ENCODE peak calls at places on chromosome 11, in six cellular contexts. One of them, this sample, is unnamed.

GRCh38 chr11:125773516-125773915 is 5.1 kb downstream of the PATE2 start:
- DNase-seq in D341Med: no peak
- DNase-seq in choroid plexus epithelial cell: peak
- DNase-seq in RPMI8226: no peak
- DNase-seq in GM03348: no peak
- DNase-seq in EH: peak
- DNase-seq in this sample: peak

GRCh38 chr11:66981976-66982578 is 7.0 kb downstream of the C11orf86 start:
- DNase-seq in D341Med: peak
- DNase-seq in choroid plexus epithelial cell: peak
- DNase-seq in RPMI8226: peak
- DNase-seq in GM03348: peak
- DNase-seq in EH: peak
- DNase-seq in this sample: peak

GRCh38 chr11:128552783-128553661 is 34.3 kb downstream of the ETS1 start:
- DNase-seq in D341Med: no peak
- DNase-seq in choroid plexus epithelial cell: no peak
- DNase-seq in RPMI8226: peak
- DNase-seq in GM03348: no peak
- DNase-seq in EH: no peak
- DNase-seq in this sample: peak

GRCh38 chr11:45993438-45994064 is 71.1 kb downstream of the LARGE2 start:
- DNase-seq in D341Med: no peak
- DNase-seq in choroid plexus epithelial cell: peak
- DNase-seq in RPMI8226: no peak
- DNase-seq in GM03348: peak
- DNase-seq in EH: no peak
- DNase-seq in this sample: peak

GRCh38 chr11:82405392-82405791 is 328.3 kb downstream of the FAM181B start:
- DNase-seq in D341Med: peak
- DNase-seq in choroid plexus epithelial cell: no peak
- DNase-seq in RPMI8226: no peak
- DNase-seq in GM03348: no peak
- DNase-seq in EH: no peak
- DNase-seq in this sample: no peak

GRCh38 chr11:58086528-58086927 is 38.8 kb downstream of the OR9I1 start:
- DNase-seq in D341Med: no peak
- DNase-seq in choroid plexus epithelial cell: no peak
- DNase-seq in RPMI8226: no peak
- DNase-seq in GM03348: no peak
- DNase-seq in EH: no peak
- DNase-seq in this sample: no peak

GRCh38 chr11:117232911-117233409 is 489 bp downstream of the RNF214 start:
- DNase-seq in D341Med: peak
- DNase-seq in choroid plexus epithelial cell: no peak
- DNase-seq in RPMI8226: peak
- DNase-seq in GM03348: peak
- DNase-seq in EH: no peak
- DNase-seq in this sample: no peak

GRCh38 chr11:64638829-64639228 is 47.8 kb downstream of the SLC22A12 start:
- DNase-seq in D341Med: no peak
- DNase-seq in choroid plexus epithelial cell: no peak
- DNase-seq in RPMI8226: no peak
- DNase-seq in GM03348: no peak
- DNase-seq in EH: no peak
- DNase-seq in this sample: no peak

GRCh38 chr11:73239111-73239521 is 21.0 kb downstream of the P2RY2 start:
- DNase-seq in D341Med: no peak
- DNase-seq in choroid plexus epithelial cell: no peak
- DNase-seq in RPMI8226: no peak
- DNase-seq in GM03348: no peak
- DNase-seq in EH: no peak
- DNase-seq in this sample: no peak

GRCh38 chr11:102117472-102118113 is 7.3 kb downstream of the YAP1 start:
- DNase-seq in D341Med: no peak
- DNase-seq in choroid plexus epithelial cell: no peak
- DNase-seq in RPMI8226: no peak
- DNase-seq in GM03348: peak
- DNase-seq in EH: peak
- DNase-seq in this sample: peak

GRCh38 chr11:60563553-60564235 is 48.5 kb downstream of the MS4A13 start:
- DNase-seq in D341Med: peak
- DNase-seq in choroid plexus epithelial cell: peak
- DNase-seq in RPMI8226: no peak
- DNase-seq in GM03348: no peak
- DNase-seq in EH: no peak
- DNase-seq in this sample: peak

GRCh38 chr11:1290052-1291040 is 19.1 kb downstream of the TOLLIP start:
- DNase-seq in D341Med: no peak
- DNase-seq in choroid plexus epithelial cell: no peak
- DNase-seq in RPMI8226: no peak
- DNase-seq in GM03348: no peak
- DNase-seq in EH: no peak
- DNase-seq in this sample: no peak

GRCh38 chr11:48004456-48004855 is 24.1 kb downstream of the PTPRJ start:
- DNase-seq in D341Med: no peak
- DNase-seq in choroid plexus epithelial cell: no peak
- DNase-seq in RPMI8226: no peak
- DNase-seq in GM03348: no peak
- DNase-seq in EH: no peak
- DNase-seq in this sample: no peak

GRCh38 chr11:54558407-54558806 is 45.4 kb downstream of the OR4C46 start:
- DNase-seq in D341Med: no peak
- DNase-seq in choroid plexus epithelial cell: peak
- DNase-seq in RPMI8226: no peak
- DNase-seq in GM03348: no peak
- DNase-seq in EH: no peak
- DNase-seq in this sample: no peak

GRCh38 chr11:75563978-75564552 is 2.0 kb downstream of the SERPINH1 start:
- DNase-seq in D341Med: no peak
- DNase-seq in choroid plexus epithelial cell: peak
- DNase-seq in RPMI8226: no peak
- DNase-seq in GM03348: peak
- DNase-seq in EH: peak
- DNase-seq in this sample: peak

GRCh38 chr11:83569134-83569805 is 283.1 kb upstream of the CCDC90B start:
- DNase-seq in D341Med: no peak
- DNase-seq in choroid plexus epithelial cell: no peak
- DNase-seq in RPMI8226: no peak
- DNase-seq in GM03348: no peak
- DNase-seq in EH: no peak
- DNase-seq in this sample: no peak

GRCh38 chr11:100890779-100891178 is 203.7 kb downstream of the ARHGAP42 start:
- DNase-seq in D341Med: no peak
- DNase-seq in choroid plexus epithelial cell: peak
- DNase-seq in RPMI8226: no peak
- DNase-seq in GM03348: peak
- DNase-seq in EH: peak
- DNase-seq in this sample: peak

GRCh38 chr11:19697721-19698121 is 14.9 kb upstream of the NAV2 start:
- DNase-seq in D341Med: no peak
- DNase-seq in choroid plexus epithelial cell: peak
- DNase-seq in RPMI8226: no peak
- DNase-seq in GM03348: no peak
- DNase-seq in EH: no peak
- DNase-seq in this sample: peak

GRCh38 chr11:46391578-46392420 is at the start of gene CHRM4:
- DNase-seq in D341Med: peak
- DNase-seq in choroid plexus epithelial cell: peak
- DNase-seq in RPMI8226: no peak
- DNase-seq in GM03348: peak
- DNase-seq in EH: peak
- DNase-seq in this sample: peak

GRCh38 chr11:75233688-75234295 is 6.8 kb upstream of the TPBGL start:
- DNase-seq in D341Med: no peak
- DNase-seq in choroid plexus epithelial cell: peak
- DNase-seq in RPMI8226: peak
- DNase-seq in GM03348: peak
- DNase-seq in EH: peak
- DNase-seq in this sample: peak

GRCh38 chr11:1082728-1083620 is 8.3 kb downstream of the MUC2 start:
- DNase-seq in D341Med: no peak
- DNase-seq in choroid plexus epithelial cell: no peak
- DNase-seq in RPMI8226: no peak
- DNase-seq in GM03348: no peak
- DNase-seq in EH: no peak
- DNase-seq in this sample: no peak

GRCh38 chr11:119318240-119319135 is 1.6 kb upstream of the MCAM start:
- DNase-seq in D341Med: no peak
- DNase-seq in choroid plexus epithelial cell: peak
- DNase-seq in RPMI8226: no peak
- DNase-seq in GM03348: no peak
- DNase-seq in EH: peak
- DNase-seq in this sample: peak

GRCh38 chr11:34860034-34860433 is 56.1 kb downstream of the APIP start:
- DNase-seq in D341Med: no peak
- DNase-seq in choroid plexus epithelial cell: no peak
- DNase-seq in RPMI8226: peak
- DNase-seq in GM03348: peak
- DNase-seq in EH: no peak
- DNase-seq in this sample: no peak

GRCh38 chr11:71339178-71339881 is 87.0 kb upstream of the SHANK2 start:
- DNase-seq in D341Med: no peak
- DNase-seq in choroid plexus epithelial cell: no peak
- DNase-seq in RPMI8226: no peak
- DNase-seq in GM03348: peak
- DNase-seq in EH: peak
- DNase-seq in this sample: no peak

GRCh38 chr11:122976734-122977454 is 4.7 kb downstream of the BSX start:
- DNase-seq in D341Med: peak
- DNase-seq in choroid plexus epithelial cell: no peak
- DNase-seq in RPMI8226: no peak
- DNase-seq in GM03348: peak
- DNase-seq in EH: no peak
- DNase-seq in this sample: no peak

GRCh38 chr11:113142508-113142907 is 171.9 kb upstream of the TTC12 start:
- DNase-seq in D341Med: no peak
- DNase-seq in choroid plexus epithelial cell: no peak
- DNase-seq in RPMI8226: no peak
- DNase-seq in GM03348: no peak
- DNase-seq in EH: no peak
- DNase-seq in this sample: no peak

GRCh38 chr11:7239877-7240276 is 11.8 kb upstream of the SYT9 start:
- DNase-seq in D341Med: no peak
- DNase-seq in choroid plexus epithelial cell: no peak
- DNase-seq in RPMI8226: no peak
- DNase-seq in GM03348: no peak
- DNase-seq in EH: no peak
- DNase-seq in this sample: no peak

GRCh38 chr11:14905104-14906033 is 13.3 kb upstream of the CYP2R1 start:
- DNase-seq in D341Med: no peak
- DNase-seq in choroid plexus epithelial cell: peak
- DNase-seq in RPMI8226: peak
- DNase-seq in GM03348: peak
- DNase-seq in EH: peak
- DNase-seq in this sample: peak

GRCh38 chr11:130020323-130020722 is 17.7 kb upstream of the PRDM10 start:
- DNase-seq in D341Med: no peak
- DNase-seq in choroid plexus epithelial cell: no peak
- DNase-seq in RPMI8226: no peak
- DNase-seq in GM03348: no peak
- DNase-seq in EH: peak
- DNase-seq in this sample: no peak

GRCh38 chr11:44709281-44709562 is 17.5 kb upstream of the TSPAN18 start:
- DNase-seq in D341Med: no peak
- DNase-seq in choroid plexus epithelial cell: no peak
- DNase-seq in RPMI8226: no peak
- DNase-seq in GM03348: no peak
- DNase-seq in EH: no peak
- DNase-seq in this sample: no peak

GRCh38 chr11:65215441-65216076 is 33.8 kb downstream of the CAPN1 start:
- DNase-seq in D341Med: peak
- DNase-seq in choroid plexus epithelial cell: no peak
- DNase-seq in RPMI8226: no peak
- DNase-seq in GM03348: no peak
- DNase-seq in EH: no peak
- DNase-seq in this sample: no peak

GRCh38 chr11:58573451-58574104 is 2.1 kb downstream of the LPXN start:
- DNase-seq in D341Med: no peak
- DNase-seq in choroid plexus epithelial cell: peak
- DNase-seq in RPMI8226: peak
- DNase-seq in GM03348: peak
- DNase-seq in EH: peak
- DNase-seq in this sample: peak

GRCh38 chr11:58900479-58901420 is 38.5 kb upstream of the GLYATL1 start:
- DNase-seq in D341Med: no peak
- DNase-seq in choroid plexus epithelial cell: peak
- DNase-seq in RPMI8226: peak
- DNase-seq in GM03348: peak
- DNase-seq in EH: peak
- DNase-seq in this sample: peak

GRCh38 chr11:44609028-44609782 is 43.7 kb downstream of the CD82 start:
- DNase-seq in D341Med: no peak
- DNase-seq in choroid plexus epithelial cell: no peak
- DNase-seq in RPMI8226: no peak
- DNase-seq in GM03348: no peak
- DNase-seq in EH: no peak
- DNase-seq in this sample: no peak

GRCh38 chr11:69418576-69419296 is 62.7 kb upstream of the LINC01488 start:
- DNase-seq in D341Med: no peak
- DNase-seq in choroid plexus epithelial cell: no peak
- DNase-seq in RPMI8226: no peak
- DNase-seq in GM03348: no peak
- DNase-seq in EH: no peak
- DNase-seq in this sample: no peak

GRCh38 chr11:65440831-65441499 is 18.4 kb downstream of the NEAT1 start:
- DNase-seq in D341Med: no peak
- DNase-seq in choroid plexus epithelial cell: peak
- DNase-seq in RPMI8226: peak
- DNase-seq in GM03348: no peak
- DNase-seq in EH: peak
- DNase-seq in this sample: peak

GRCh38 chr11:74138572-74138971 is 32.2 kb downstream of the C2CD3 start:
- DNase-seq in D341Med: no peak
- DNase-seq in choroid plexus epithelial cell: peak
- DNase-seq in RPMI8226: no peak
- DNase-seq in GM03348: peak
- DNase-seq in EH: peak
- DNase-seq in this sample: peak

GRCh38 chr11:6611092-6612007 is 666 bp downstream of the TAF10 start:
- DNase-seq in D341Med: no peak
- DNase-seq in choroid plexus epithelial cell: peak
- DNase-seq in RPMI8226: peak
- DNase-seq in GM03348: peak
- DNase-seq in EH: peak
- DNase-seq in this sample: peak

GRCh38 chr11:102830328-102830727 is 13.1 kb downstream of the MMP3 start:
- DNase-seq in D341Med: no peak
- DNase-seq in choroid plexus epithelial cell: peak
- DNase-seq in RPMI8226: no peak
- DNase-seq in GM03348: peak
- DNase-seq in EH: peak
- DNase-seq in this sample: peak